ENCODE peak calls at places on chromosomes 6 and 20, in six cellular contexts. Y is A549, A is GM23248, G is heart left ventricle, Z is non-pigmented ciliary epithelial cell, F is D341Med. N is an unnamed sample.

GRCh38 chr20:5863040-5863811 is 87.1 kb downstream of the TRMT6 start:
- DNase-seq in Y (no peak), A (peak), G (no peak), Z (peak), F (no peak), N (no peak)

GRCh38 chr20:12762725-12763124 is 246.0 kb upstream of the SPTLC3 start:
- DNase-seq in Y (no peak), A (no peak), G (peak), Z (no peak), F (no peak), N (no peak)

GRCh38 chr6:17278289-17279061 is 2.7 kb upstream of the RBM24 start:
- DNase-seq in Y (peak), A (peak), G (no peak), Z (no peak), F (no peak), N (no peak)

GRCh38 chr6:403659-404655 is 12.4 kb downstream of the IRF4 start:
- DNase-seq in Y (no peak), A (no peak), G (no peak), Z (no peak), F (no peak), N (peak)

GRCh38 chr6:45535933-45536332 is 158.2 kb upstream of the SUPT3H start:
- DNase-seq in Y (no peak), A (no peak), G (no peak), Z (no peak), F (no peak), N (peak)

GRCh38 chr6:16236648-16237199 is 1.7 kb upstream of the GMPR start:
- DNase-seq in Y (no peak), A (peak), G (peak), Z (no peak), F (no peak), N (no peak)

GRCh38 chr6:43202451-43202850 is 20.5 kb downstream of the CUL9 start:
- DNase-seq in Y (no peak), A (no peak), G (no peak), Z (no peak), F (no peak), N (no peak)

GRCh38 chr6:107634147-107635057 is 144.5 kb downstream of the SOBP start:
- DNase-seq in Y (no peak), A (peak), G (peak), Z (no peak), F (peak), N (no peak)

GRCh38 chr6:157823523-157824370 is 701 bp downstream of the SNX9 start:
- DNase-seq in Y (peak), A (peak), G (peak), Z (no peak), F (peak), N (peak)

GRCh38 chr20:33076662-33077398 is 2.6 kb upstream of the BPIFB4 start:
- DNase-seq in Y (no peak), A (peak), G (no peak), Z (no peak), F (peak), N (no peak)

GRCh38 chr20:59403261-59403961 is 103.0 kb downstream of the EDN3 start:
- DNase-seq in Y (peak), A (peak), G (no peak), Z (no peak), F (peak), N (peak)

GRCh38 chr6:143410859-143411270 is 39.6 kb downstream of the ADAT2 start:
- DNase-seq in Y (peak), A (peak), G (no peak), Z (no peak), F (no peak), N (no peak)

N was measured in mucosa of descending colon.